ENCODE peak calls at places on chromosomes 1 and 21, in ten cellular contexts. U, W, Z, H, Q, J, N, F, A and D are unnamed samples.

GRCh38 chr1:25695066-25695990 is 78.7 kb downstream of the MAN1C1 start:
- DNase-seq in U (peak; percentile 94), W (peak; percentile 75), Z (peak; percentile 99), H (no peak), Q (peak; percentile 22), J (peak; percentile 80), N (peak; percentile 77), F (no peak), A (peak; percentile 94), D (peak; percentile 56)

GRCh38 chr1:16351449-16351993 is 759 bp downstream of the FBXO42 start:
- DNase-seq in U (no peak), W (no peak), Z (peak; percentile 31), H (no peak), Q (no peak), J (no peak), N (no peak), F (peak; percentile 8), A (peak; percentile 44), D (peak; percentile 33)

GRCh38 chr1:23521588-23521987 is 9.4 kb downstream of the E2F2 start:
- DNase-seq in U (no peak), W (no peak), Z (no peak), H (no peak), Q (no peak), J (no peak), N (no peak), F (peak; percentile 46), A (no peak), D (no peak)

GRCh38 chr1:76680676-76681075 is 186.6 kb upstream of the ST6GALNAC5 start:
- DNase-seq in U (no peak), W (no peak), Z (no peak), H (no peak), Q (no peak), J (no peak), N (no peak), F (no peak), A (no peak), D (no peak)

GRCh38 chr1:29959356-29959755 is 723.0 kb downstream of the PTPRU start:
- DNase-seq in U (no peak), W (no peak), Z (no peak), H (no peak), Q (no peak), J (no peak), N (no peak), F (no peak), A (no peak), D (no peak)

GRCh38 chr1:81547912-81548303 is 252.8 kb upstream of the ADGRL2 start:
- DNase-seq in U (no peak), W (no peak), Z (no peak), H (no peak), Q (no peak), J (no peak), N (no peak), F (no peak), A (no peak), D (no peak)

GRCh38 chr1:179809506-179810366 is 66.6 kb downstream of the FAM163A start:
- DNase-seq in U (no peak), W (no peak), Z (peak; percentile 61), H (no peak), Q (peak; percentile 34), J (peak; percentile 50), N (peak; percentile 69), F (peak; percentile 81), A (peak; percentile 84), D (peak; percentile 58)

GRCh38 chr21:36587388-36587787 is 107.5 kb upstream of the CLDN14 start:
- DNase-seq in U (no peak), W (no peak), Z (no peak), H (no peak), Q (no peak), J (no peak), N (no peak), F (no peak), A (no peak), D (no peak)

GRCh38 chr1:234214129-234214910 is 158.9 kb upstream of the COA6 start:
- DNase-seq in U (peak; percentile 51), W (peak; percentile 78), Z (peak; percentile 67), H (no peak), Q (no peak), J (no peak), N (peak; percentile 62), F (no peak), A (peak; percentile 62), D (no peak)

DNA sequence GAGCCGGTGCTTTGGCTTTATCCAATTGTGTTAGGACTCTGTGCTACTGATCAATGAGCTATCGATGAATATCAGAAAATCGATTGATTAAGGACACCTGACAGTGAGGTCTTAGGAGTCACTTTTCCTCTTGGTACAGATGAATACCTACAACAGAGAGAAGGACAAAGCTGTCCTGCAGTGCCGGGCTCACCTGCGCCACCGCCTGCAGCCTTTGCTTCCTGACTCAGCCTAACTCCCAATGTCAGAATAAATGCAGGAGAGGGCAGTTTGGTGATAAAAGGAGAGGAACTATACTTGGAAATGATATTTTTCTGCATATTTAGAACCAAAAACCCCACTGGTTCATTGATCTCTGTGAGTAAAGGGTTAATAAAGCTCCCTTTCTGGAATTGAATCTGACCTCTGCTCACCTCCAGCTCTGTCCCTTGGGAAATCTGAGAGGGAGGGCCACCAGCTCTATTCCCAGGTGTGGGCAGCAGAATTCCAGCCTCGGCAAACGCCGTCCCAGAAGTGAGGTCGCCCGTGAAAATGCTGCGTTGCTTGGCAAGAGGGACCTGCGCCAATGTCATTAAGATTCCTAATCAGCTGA is 39.3 kb downstream of the POFUT2 start:
- DNase-seq in U (no peak), W (no peak), Z (no peak), H (no peak), Q (no peak), J (no peak), N (no peak), F (no peak), A (no peak), D (no peak)
- H3K4me3 ChIP-seq in U (peak overlapping the region; percentile 35), W (peak overlapping the region; percentile 27), Z (peak overlapping the region; percentile 28), H (peak overlapping the region; percentile 22), Q (no peak overlapping the region), J (peak overlapping the region; percentile 48), N (no peak overlapping the region), F (no peak overlapping the region), A (no peak overlapping the region), D (no peak overlapping the region)

GRCh38 chr1:53409233-53409632 is 50.0 kb upstream of the DMRTB1 start:
- DNase-seq in U (no peak), W (no peak), Z (no peak), H (no peak), Q (no peak), J (no peak), N (no peak), F (no peak), A (no peak), D (no peak)

GRCh38 chr1:53408755-53409129 is 50.5 kb upstream of the DMRTB1 start:
- DNase-seq in U (no peak), W (no peak), Z (no peak), H (no peak), Q (no peak), J (no peak), N (no peak), F (no peak), A (no peak), D (no peak)

GRCh38 chr1:53410100-53410541 is 49.1 kb upstream of the DMRTB1 start:
- DNase-seq in U (no peak), W (no peak), Z (peak; percentile 56), H (no peak), Q (peak; percentile 27), J (no peak), N (no peak), F (peak; percentile 13), A (no peak), D (no peak)

GRCh38 chr1:53410691-53411090 is 48.5 kb upstream of the DMRTB1 start:
- DNase-seq in U (no peak), W (no peak), Z (no peak), H (no peak), Q (no peak), J (no peak), N (no peak), F (no peak), A (no peak), D (no peak)

DNA sequence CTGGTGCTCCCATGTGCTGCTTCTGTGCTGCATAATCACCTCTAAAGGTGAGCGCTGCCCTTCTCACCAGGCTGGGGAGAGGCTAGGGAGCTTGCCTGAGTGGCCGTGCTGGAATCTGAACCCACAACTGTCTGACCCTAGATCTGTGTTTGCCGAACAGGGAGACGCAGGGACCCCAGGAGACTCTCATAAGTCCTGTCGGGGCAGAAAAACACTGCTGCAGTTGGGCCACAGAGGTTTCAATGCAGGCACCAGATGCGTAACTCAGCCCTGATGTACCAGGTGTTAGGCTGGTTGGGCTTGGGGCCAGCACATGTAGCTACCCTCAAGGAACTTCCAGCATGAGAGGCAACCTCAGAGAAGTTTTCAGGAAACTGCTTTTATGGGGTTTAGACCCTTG is 49.5 kb upstream of the DMRTB1 start:
- DNase-seq in U (no peak), W (no peak), Z (no peak), H (no peak), Q (no peak), J (no peak), N (no peak), F (no peak), A (no peak), D (no peak)
- H3K4me1 ChIP-seq in U (no peaks in the 10 kb centered on the region), W (peaks cover 15% of the 10 kb centered on the region), Z (peaks cover 6% of the 10 kb centered on the region), H (no peaks in the 10 kb centered on the region), Q (no peaks in the 10 kb centered on the region), J (no peaks in the 10 kb centered on the region), N (peaks cover 7% of the 10 kb centered on the region), F (no peaks in the 10 kb centered on the region), A (no peaks in the 10 kb centered on the region), D (no peaks in the 10 kb centered on the region)

DNA sequence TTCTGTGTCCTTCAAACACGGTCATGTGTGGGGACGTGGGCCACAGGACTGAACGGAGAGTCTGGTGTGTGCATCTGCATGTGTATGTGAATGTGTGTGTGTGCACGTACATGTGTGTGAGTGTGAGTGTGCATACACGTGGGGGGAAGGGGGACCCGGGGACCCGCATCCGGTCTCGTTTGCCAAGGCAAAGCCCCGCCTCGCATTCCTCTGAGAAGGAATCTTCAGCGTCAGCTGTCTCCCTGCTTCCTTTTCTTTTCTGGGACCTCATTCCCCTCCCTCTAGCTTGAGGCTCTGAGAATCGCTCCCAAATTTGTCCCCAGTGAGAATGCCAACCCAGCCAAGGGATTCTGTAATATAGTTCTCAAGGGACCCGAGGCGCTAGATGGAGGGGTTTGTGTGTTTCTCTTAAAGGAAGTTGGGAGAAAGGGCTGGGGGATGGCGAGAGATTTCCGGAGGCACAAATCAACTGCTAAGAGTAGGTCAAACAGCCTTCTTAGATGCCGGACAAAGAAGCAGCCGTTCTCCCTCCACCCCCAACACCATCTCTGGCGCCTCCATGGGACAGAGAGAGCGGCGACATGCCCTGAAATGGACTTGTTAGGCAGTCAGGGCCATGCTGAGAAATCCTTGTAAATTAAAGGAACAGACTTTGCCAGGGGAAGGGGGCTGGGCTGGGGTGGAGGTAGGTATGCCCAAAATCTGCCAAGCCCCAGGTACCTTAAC is 6.6 kb downstream of the IFFO2 start:
- DNase-seq in U (no peak), W (peak; percentile 53), Z (peak; percentile 72), H (no peak), Q (no peak), J (no peak), N (no peak), F (no peak), A (peak; percentile 59), D (no peak)
- TF ChIP-seq CTCF in U (no peak), W (no peak), Z (peak; percentile 14), H (peak; percentile 16), Q (no peak), J (peak; percentile 36), N (no peak), F (no peak), A (no peak), D (no peak)

DNA sequence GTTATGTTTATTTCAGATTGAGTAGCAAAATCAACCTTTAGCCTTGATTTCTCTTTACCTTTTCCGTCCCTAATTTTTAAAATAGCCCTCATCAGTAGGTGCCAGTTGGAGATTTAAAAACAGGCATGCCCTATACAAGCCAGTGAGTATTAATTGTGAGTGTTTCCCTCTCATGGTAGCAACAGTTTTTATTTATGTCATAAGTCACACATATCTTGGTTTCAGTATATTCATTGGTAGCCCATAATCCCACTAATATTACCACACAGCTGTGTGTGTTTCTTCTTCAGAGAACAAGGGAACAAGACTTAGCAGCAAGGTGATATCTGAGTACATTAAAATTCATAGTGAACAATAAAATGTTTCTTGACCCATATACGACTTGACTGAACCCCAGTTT is 68.6 kb upstream of the HSPA13 start:
- DNase-seq in U (no peak), W (no peak), Z (no peak), H (no peak), Q (no peak), J (no peak), N (no peak), F (no peak), A (no peak), D (no peak)
- H3K4me3 ChIP-seq in U (no peak overlapping the region), W (no peak overlapping the region), Z (no peak overlapping the region), H (no peak overlapping the region), Q (no peak overlapping the region), J (no peak overlapping the region), N (no peak overlapping the region), F (no peak overlapping the region), A (no peak overlapping the region), D (no peak overlapping the region)